ENCODE peak calls at places on chromosomes 4 and X, in four cellular contexts. One of them, this sample, is unnamed.

GRCh38 chrX:110665636-110666035 is 130.0 kb downstream of the CHRDL1 start:
- DNase-seq in endothelial cell: peak
- DNase-seq in choroid plexus epithelial cell: peak
- DNase-seq in heart right ventricle: no peak
- DNase-seq in this sample: peak

GRCh38 chr4:127140306-127140705 is 492.5 kb upstream of the INTU start:
- DNase-seq in endothelial cell: no peak
- DNase-seq in choroid plexus epithelial cell: peak
- DNase-seq in heart right ventricle: no peak
- DNase-seq in this sample: no peak

GRCh38 chr4:74100531-74100930 is 1.5 kb upstream of the CXCL2 start:
- DNase-seq in endothelial cell: no peak
- DNase-seq in choroid plexus epithelial cell: no peak
- DNase-seq in heart right ventricle: no peak
- DNase-seq in this sample: no peak

GRCh38 chrX:125384843-125385242 is 65.2 kb downstream of the TEX13C start:
- DNase-seq in endothelial cell: no peak
- DNase-seq in choroid plexus epithelial cell: no peak
- DNase-seq in heart right ventricle: no peak
- DNase-seq in this sample: no peak

GRCh38 chr4:64405761-64406160 is 3.5 kb downstream of the TECRL start:
- DNase-seq in endothelial cell: no peak
- DNase-seq in choroid plexus epithelial cell: no peak
- DNase-seq in heart right ventricle: no peak
- DNase-seq in this sample: no peak

GRCh38 chr4:101074326-101074725 is 273.0 kb downstream of the PPP3CA start:
- DNase-seq in endothelial cell: no peak
- DNase-seq in choroid plexus epithelial cell: no peak
- DNase-seq in heart right ventricle: no peak
- DNase-seq in this sample: no peak

GRCh38 chr4:124710911-124711310 is 1.6 kb downstream of the ANKRD50 start:
- DNase-seq in endothelial cell: no peak
- DNase-seq in choroid plexus epithelial cell: peak
- DNase-seq in heart right ventricle: no peak
- DNase-seq in this sample: no peak

GRCh38 chr4:88779431-88779830 is 81.8 kb upstream of the NAP1L5 start:
- DNase-seq in endothelial cell: no peak
- DNase-seq in choroid plexus epithelial cell: peak
- DNase-seq in heart right ventricle: no peak
- DNase-seq in this sample: no peak

GRCh38 chr4:176437756-176438155 is 118.0 kb downstream of the SPCS3 start:
- DNase-seq in endothelial cell: no peak
- DNase-seq in choroid plexus epithelial cell: no peak
- DNase-seq in heart right ventricle: no peak
- DNase-seq in this sample: no peak

GRCh38 chrX:16771483-16772398 is 14.5 kb upstream of the TXLNG start:
- DNase-seq in endothelial cell: peak
- DNase-seq in choroid plexus epithelial cell: peak
- DNase-seq in heart right ventricle: no peak
- DNase-seq in this sample: peak

GRCh38 chr4:82493721-82494425 is 63.5 kb downstream of the ENOPH1 start:
- DNase-seq in endothelial cell: no peak
- DNase-seq in choroid plexus epithelial cell: no peak
- DNase-seq in heart right ventricle: no peak
- DNase-seq in this sample: no peak

GRCh38 chrX:20989361-20989760 is 384.9 kb upstream of the CNKSR2 start:
- DNase-seq in endothelial cell: no peak
- DNase-seq in choroid plexus epithelial cell: no peak
- DNase-seq in heart right ventricle: no peak
- DNase-seq in this sample: no peak

GRCh38 chrX:34900691-34901090 is 41.9 kb upstream of the FAM47B start:
- DNase-seq in endothelial cell: no peak
- DNase-seq in choroid plexus epithelial cell: peak
- DNase-seq in heart right ventricle: no peak
- DNase-seq in this sample: no peak

GRCh38 chr4:26083987-26084386 is 170.0 kb downstream of the SMIM20 start:
- DNase-seq in endothelial cell: no peak
- DNase-seq in choroid plexus epithelial cell: peak
- DNase-seq in heart right ventricle: no peak
- DNase-seq in this sample: no peak

GRCh38 chrX:47202316-47202715 is 8.7 kb downstream of the UBA1 start:
- DNase-seq in endothelial cell: no peak
- DNase-seq in choroid plexus epithelial cell: no peak
- DNase-seq in heart right ventricle: no peak
- DNase-seq in this sample: no peak

GRCh38 chr4:182449186-182449880 is 206.1 kb downstream of the TENM3 start:
- DNase-seq in endothelial cell: peak
- DNase-seq in choroid plexus epithelial cell: peak
- DNase-seq in heart right ventricle: no peak
- DNase-seq in this sample: no peak

GRCh38 chr4:172850838-172851237 is 317.8 kb upstream of the GALNT7 start:
- DNase-seq in endothelial cell: no peak
- DNase-seq in choroid plexus epithelial cell: peak
- DNase-seq in heart right ventricle: no peak
- DNase-seq in this sample: no peak

GRCh38 chrX:68914337-68914989 is 85.6 kb downstream of the EFNB1 start:
- DNase-seq in endothelial cell: no peak
- DNase-seq in choroid plexus epithelial cell: no peak
- DNase-seq in heart right ventricle: no peak
- DNase-seq in this sample: no peak

GRCh38 chr4:2791518-2792395 is 1.1 kb upstream of the SH3BP2 start:
- DNase-seq in endothelial cell: peak
- DNase-seq in choroid plexus epithelial cell: no peak
- DNase-seq in heart right ventricle: peak
- DNase-seq in this sample: no peak

GRCh38 chr4:94251094-94251493 is 43.4 kb downstream of the SMARCAD1 start:
- DNase-seq in endothelial cell: no peak
- DNase-seq in choroid plexus epithelial cell: no peak
- DNase-seq in heart right ventricle: no peak
- DNase-seq in this sample: no peak

GRCh38 chr4:138241281-138242075 is 671 bp downstream of the SLC7A11 start:
- DNase-seq in endothelial cell: no peak
- DNase-seq in choroid plexus epithelial cell: peak
- DNase-seq in heart right ventricle: no peak
- DNase-seq in this sample: no peak

GRCh38 chr4:132683957-132684356 is 465.1 kb upstream of the PCDH10 start:
- DNase-seq in endothelial cell: no peak
- DNase-seq in choroid plexus epithelial cell: no peak
- DNase-seq in heart right ventricle: no peak
- DNase-seq in this sample: no peak

GRCh38 chrX:129360175-129360574 is 163.1 kb downstream of the SMARCA1 start:
- DNase-seq in endothelial cell: peak
- DNase-seq in choroid plexus epithelial cell: peak
- DNase-seq in heart right ventricle: no peak
- DNase-seq in this sample: peak

GRCh38 chr4:120691106-120691505 is 231.4 kb downstream of the PRDM5 start:
- DNase-seq in endothelial cell: no peak
- DNase-seq in choroid plexus epithelial cell: peak
- DNase-seq in heart right ventricle: no peak
- DNase-seq in this sample: no peak

DNA sequence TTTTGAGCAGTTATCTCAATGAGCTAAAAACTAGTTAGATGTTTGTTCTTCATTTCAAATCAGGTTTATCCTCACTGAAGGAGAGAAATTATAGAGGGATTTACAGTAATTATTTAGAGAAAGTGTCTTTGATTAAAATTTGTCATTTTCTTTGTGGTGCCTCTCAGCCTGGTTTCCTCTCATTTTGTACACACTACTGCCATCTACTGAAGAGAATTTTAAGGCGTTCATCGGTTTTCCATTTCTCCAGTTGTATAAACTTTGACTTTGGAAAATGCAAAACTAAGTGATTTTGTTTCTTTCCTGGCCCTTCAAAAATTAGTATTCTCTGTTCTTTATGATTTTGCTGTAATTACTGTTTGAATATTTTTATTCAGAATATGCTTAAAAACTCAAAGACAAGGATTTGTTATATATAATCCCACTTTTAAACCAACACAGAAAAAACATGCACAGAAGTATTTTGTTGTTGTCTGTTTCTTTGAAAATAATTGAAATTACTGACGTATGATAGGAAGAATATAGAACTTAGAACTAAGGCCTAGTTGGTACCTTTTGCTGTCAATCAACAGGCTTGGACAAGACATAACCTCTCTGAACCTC is 34.4 kb upstream of the ANXA3 start:
- DNase-seq in endothelial cell: no peak
- DNase-seq in choroid plexus epithelial cell: peak
- DNase-seq in heart right ventricle: no peak
- DNase-seq in this sample: no peak
- TF ChIP-seq CTCF in endothelial cell: peak
- TF ChIP-seq CTCF in choroid plexus epithelial cell: peak
- TF ChIP-seq CTCF in heart right ventricle: peak
- TF ChIP-seq CTCF in this sample: peak

GRCh38 chr4:152348670-152349069 is 187.2 kb downstream of the FBXW7 start:
- DNase-seq in endothelial cell: no peak
- DNase-seq in choroid plexus epithelial cell: no peak
- DNase-seq in heart right ventricle: no peak
- DNase-seq in this sample: no peak
- TF ChIP-seq CTCF in endothelial cell: no peak
- TF ChIP-seq CTCF in choroid plexus epithelial cell: peak
- TF ChIP-seq CTCF in heart right ventricle: no peak
- TF ChIP-seq CTCF in this sample: peak

DNA sequence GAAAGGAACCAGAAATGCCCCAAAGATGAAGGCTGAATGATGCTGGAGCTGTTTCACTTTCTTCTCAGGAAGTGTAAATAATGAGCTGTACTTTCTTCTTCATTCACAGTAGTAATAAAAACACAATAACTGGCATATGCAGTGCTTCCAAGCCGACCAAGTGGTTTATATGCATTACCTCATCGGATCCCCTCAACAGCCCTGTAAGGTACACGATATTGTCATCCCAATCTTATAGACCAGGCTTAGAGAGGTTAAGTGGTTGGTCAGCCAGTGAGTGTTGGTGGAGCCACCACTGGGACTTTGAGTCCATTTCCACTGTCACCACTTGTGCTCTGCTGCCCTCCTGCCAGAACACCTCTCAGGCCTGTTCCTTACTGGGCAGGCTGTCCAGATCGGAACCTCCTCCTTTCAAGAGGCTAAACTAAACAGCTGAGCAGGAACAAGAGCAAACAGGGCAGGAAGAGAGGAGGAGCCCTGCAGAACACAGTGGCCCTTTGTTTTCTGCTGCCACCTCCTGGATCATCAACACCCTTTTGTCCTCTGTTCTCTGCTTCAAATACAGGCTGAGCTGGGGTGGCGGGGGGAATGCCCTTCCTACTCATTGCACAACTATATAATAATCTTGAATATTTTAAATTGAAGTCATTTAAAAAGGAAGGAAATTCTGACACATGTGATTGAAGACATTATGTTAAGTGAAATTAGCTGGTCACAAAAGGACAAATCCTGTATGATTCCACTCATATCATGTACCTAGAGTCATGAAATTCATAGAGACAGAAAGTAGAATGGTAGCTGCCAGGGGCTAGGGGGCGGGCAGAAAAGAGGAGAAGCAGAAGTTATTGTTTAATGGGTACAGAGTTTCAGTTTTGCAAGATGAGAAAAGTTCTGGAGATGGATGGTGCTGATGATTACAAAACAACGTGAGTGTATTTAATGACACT is 112.5 kb upstream of the ATP6AP2 start:
- DNase-seq in endothelial cell: no peak
- DNase-seq in choroid plexus epithelial cell: peak
- DNase-seq in heart right ventricle: peak
- DNase-seq in this sample: no peak
- TF ChIP-seq CTCF in endothelial cell: no peak
- TF ChIP-seq CTCF in choroid plexus epithelial cell: peak
- TF ChIP-seq CTCF in heart right ventricle: no peak
- TF ChIP-seq CTCF in this sample: peak

DNA sequence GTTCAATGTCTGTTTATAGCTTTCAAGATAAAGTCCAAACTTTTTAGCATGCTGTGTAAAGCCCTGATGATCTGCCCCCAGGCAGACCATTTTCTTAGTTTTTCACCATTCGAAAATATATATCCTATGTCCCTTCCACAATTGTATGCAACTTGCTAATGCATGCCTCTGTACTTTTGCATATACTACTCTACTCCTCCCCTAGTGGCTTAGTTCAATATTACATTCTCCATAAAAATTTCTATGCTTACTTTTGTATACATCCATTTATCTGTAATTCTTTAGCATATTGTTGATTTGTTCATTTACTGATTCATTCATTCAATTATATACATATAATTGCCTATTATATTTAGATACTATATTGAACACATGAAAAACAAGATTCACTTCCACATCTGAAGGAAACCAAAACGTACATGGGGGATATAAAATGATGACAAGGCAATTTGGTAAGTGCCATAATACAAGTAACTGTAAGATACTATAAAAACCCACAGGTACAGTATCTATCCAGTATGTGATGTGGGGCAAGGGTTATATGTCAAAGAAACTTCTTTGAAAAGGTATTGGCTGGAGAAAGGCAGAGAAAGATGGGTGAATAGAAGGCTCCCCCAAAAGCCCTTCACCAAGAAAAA is 902.5 kb downstream of the FAM133A start:
- DNase-seq in endothelial cell: no peak
- DNase-seq in choroid plexus epithelial cell: no peak
- DNase-seq in heart right ventricle: no peak
- DNase-seq in this sample: no peak
- TF ChIP-seq CTCF in endothelial cell: no peak
- TF ChIP-seq CTCF in choroid plexus epithelial cell: no peak
- TF ChIP-seq CTCF in heart right ventricle: no peak
- TF ChIP-seq CTCF in this sample: peak

DNA sequence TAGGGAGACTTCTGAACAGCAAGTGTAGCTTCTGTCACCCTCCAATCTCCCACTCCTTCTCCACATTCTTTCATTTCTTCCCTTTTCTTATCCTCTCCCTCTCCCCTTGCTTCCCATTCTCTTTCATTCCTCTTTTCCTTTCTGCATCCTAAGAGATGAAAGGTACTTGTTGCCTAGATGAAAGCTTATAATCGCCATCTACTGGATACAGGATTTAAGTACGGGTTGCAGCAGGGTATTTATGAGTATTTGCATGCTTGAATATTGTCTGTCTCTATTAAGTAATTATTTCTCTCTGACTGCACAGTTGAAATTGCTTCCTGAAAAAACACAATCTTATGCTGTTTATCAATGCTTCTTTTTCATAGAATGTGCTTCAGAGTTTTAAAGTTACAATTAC is 174.0 kb upstream of the TENT5D start:
- DNase-seq in endothelial cell: no peak
- DNase-seq in choroid plexus epithelial cell: no peak
- DNase-seq in heart right ventricle: no peak
- DNase-seq in this sample: no peak
- TF ChIP-seq CTCF in endothelial cell: no peak
- TF ChIP-seq CTCF in choroid plexus epithelial cell: no peak
- TF ChIP-seq CTCF in heart right ventricle: no peak
- TF ChIP-seq CTCF in this sample: no peak

GRCh38 chrX:78098108-78098507 is 5.9 kb upstream of the PGK1 start:
- DNase-seq in endothelial cell: no peak
- DNase-seq in choroid plexus epithelial cell: no peak
- DNase-seq in heart right ventricle: no peak
- DNase-seq in this sample: no peak

GRCh38 chrX:78092296-78092695 is 11.8 kb upstream of the PGK1 start:
- DNase-seq in endothelial cell: peak
- DNase-seq in choroid plexus epithelial cell: peak
- DNase-seq in heart right ventricle: no peak
- DNase-seq in this sample: no peak
- TF ChIP-seq CTCF in endothelial cell: no peak
- TF ChIP-seq CTCF in choroid plexus epithelial cell: peak
- TF ChIP-seq CTCF in heart right ventricle: no peak
- TF ChIP-seq CTCF in this sample: peak

This sample was measured in progenitor cell of endocrine pancreas.